ENCODE peak calls at places on chromosomes 4 and X, in ten cellular contexts. One of them, this sample, is unnamed.

GRCh38 chr4:67933038-67933437 is 30.3 kb downstream of the TMPRSS11A start:
- DNase-seq in mucosa of descending colon: no peak
- DNase-seq in lung: no peak
- DNase-seq in Peyer's patch: no peak
- DNase-seq in astrocyte: peak
- DNase-seq in AG10803: no peak
- DNase-seq in GM06990: no peak
- DNase-seq in stomach: no peak
- DNase-seq in WERI-Rb-1: no peak
- DNase-seq in HL-60: no peak
- DNase-seq in this sample: no peak

GRCh38 chr4:138344064-138344463 is 101.9 kb upstream of the SLC7A11 start:
- DNase-seq in GM06990: no peak
- DNase-seq in WERI-Rb-1: no peak
- DNase-seq in mucosa of descending colon: no peak
- DNase-seq in HL-60: peak
- DNase-seq in stomach: no peak
- DNase-seq in AG10803: no peak
- DNase-seq in Peyer's patch: no peak
- DNase-seq in astrocyte: no peak
- DNase-seq in lung: no peak
- DNase-seq in this sample: no peak

GRCh38 chr4:183950536-183950935 is 45.4 kb downstream of the STOX2 start:
- DNase-seq in stomach: no peak
- DNase-seq in WERI-Rb-1: no peak
- DNase-seq in lung: no peak
- DNase-seq in GM06990: no peak
- DNase-seq in astrocyte: no peak
- DNase-seq in HL-60: no peak
- DNase-seq in AG10803: no peak
- DNase-seq in mucosa of descending colon: no peak
- DNase-seq in Peyer's patch: no peak
- DNase-seq in this sample: peak

GRCh38 chrX:103616676-103617186 is 9.0 kb downstream of the TCEAL3 start:
- DNase-seq in HL-60: no peak
- DNase-seq in GM06990: no peak
- DNase-seq in astrocyte: no peak
- DNase-seq in mucosa of descending colon: no peak
- DNase-seq in Peyer's patch: no peak
- DNase-seq in AG10803: no peak
- DNase-seq in stomach: no peak
- DNase-seq in WERI-Rb-1: no peak
- DNase-seq in lung: no peak
- DNase-seq in this sample: no peak

GRCh38 chrX:19839770-19840254 is 47.6 kb downstream of the SH3KBP1 start:
- DNase-seq in WERI-Rb-1: no peak
- DNase-seq in AG10803: no peak
- DNase-seq in stomach: no peak
- DNase-seq in Peyer's patch: no peak
- DNase-seq in mucosa of descending colon: no peak
- DNase-seq in astrocyte: peak
- DNase-seq in lung: no peak
- DNase-seq in HL-60: no peak
- DNase-seq in GM06990: peak
- DNase-seq in this sample: no peak

GRCh38 chr4:108649863-108650211 is 562 bp upstream of the OSTC start:
- DNase-seq in HL-60: no peak
- DNase-seq in mucosa of descending colon: no peak
- DNase-seq in GM06990: no peak
- DNase-seq in stomach: no peak
- DNase-seq in WERI-Rb-1: no peak
- DNase-seq in astrocyte: no peak
- DNase-seq in Peyer's patch: no peak
- DNase-seq in AG10803: no peak
- DNase-seq in lung: no peak
- DNase-seq in this sample: no peak

GRCh38 chrX:6813836-6814370 is 279.0 kb upstream of the VCX3A start:
- DNase-seq in HL-60: no peak
- DNase-seq in astrocyte: no peak
- DNase-seq in Peyer's patch: no peak
- DNase-seq in WERI-Rb-1: no peak
- DNase-seq in stomach: no peak
- DNase-seq in mucosa of descending colon: no peak
- DNase-seq in AG10803: no peak
- DNase-seq in lung: no peak
- DNase-seq in GM06990: peak
- DNase-seq in this sample: no peak

GRCh38 chr4:27003602-27004238 is 143.1 kb downstream of the STIM2 start:
- DNase-seq in AG10803: no peak
- DNase-seq in mucosa of descending colon: no peak
- DNase-seq in stomach: no peak
- DNase-seq in GM06990: no peak
- DNase-seq in astrocyte: peak
- DNase-seq in Peyer's patch: no peak
- DNase-seq in WERI-Rb-1: no peak
- DNase-seq in HL-60: no peak
- DNase-seq in lung: no peak
- DNase-seq in this sample: no peak

GRCh38 chrX:72020788-72021187 is 110.1 kb downstream of the NHSL2 start:
- DNase-seq in HL-60: no peak
- DNase-seq in lung: no peak
- DNase-seq in Peyer's patch: peak
- DNase-seq in stomach: no peak
- DNase-seq in AG10803: no peak
- DNase-seq in astrocyte: no peak
- DNase-seq in GM06990: peak
- DNase-seq in WERI-Rb-1: no peak
- DNase-seq in mucosa of descending colon: no peak
- DNase-seq in this sample: no peak

GRCh38 chr4:3085948-3086670 is 11.6 kb downstream of the HTT start:
- DNase-seq in astrocyte: no peak
- DNase-seq in lung: no peak
- DNase-seq in AG10803: no peak
- DNase-seq in Peyer's patch: no peak
- DNase-seq in HL-60: no peak
- DNase-seq in GM06990: no peak
- DNase-seq in mucosa of descending colon: no peak
- DNase-seq in stomach: no peak
- DNase-seq in WERI-Rb-1: no peak
- DNase-seq in this sample: no peak

GRCh38 chr4:3082915-3083515 is 8.5 kb downstream of the HTT start:
- DNase-seq in stomach: no peak
- DNase-seq in mucosa of descending colon: no peak
- DNase-seq in HL-60: no peak
- DNase-seq in GM06990: no peak
- DNase-seq in Peyer's patch: no peak
- DNase-seq in AG10803: no peak
- DNase-seq in astrocyte: no peak
- DNase-seq in lung: no peak
- DNase-seq in WERI-Rb-1: no peak
- DNase-seq in this sample: no peak

GRCh38 chr4:3083732-3084131 is 9.3 kb downstream of the HTT start:
- DNase-seq in Peyer's patch: no peak
- DNase-seq in AG10803: no peak
- DNase-seq in astrocyte: no peak
- DNase-seq in WERI-Rb-1: no peak
- DNase-seq in mucosa of descending colon: no peak
- DNase-seq in HL-60: no peak
- DNase-seq in lung: no peak
- DNase-seq in stomach: no peak
- DNase-seq in GM06990: no peak
- DNase-seq in this sample: no peak

GRCh38 chr4:3091464-3091863 is 17.0 kb downstream of the HTT start:
- DNase-seq in stomach: no peak
- DNase-seq in WERI-Rb-1: no peak
- DNase-seq in AG10803: no peak
- DNase-seq in mucosa of descending colon: no peak
- DNase-seq in GM06990: no peak
- DNase-seq in HL-60: no peak
- DNase-seq in lung: no peak
- DNase-seq in astrocyte: no peak
- DNase-seq in Peyer's patch: no peak
- DNase-seq in this sample: no peak

GRCh38 chr4:3087398-3087797 is 12.9 kb downstream of the HTT start:
- DNase-seq in lung: no peak
- DNase-seq in mucosa of descending colon: no peak
- DNase-seq in HL-60: no peak
- DNase-seq in WERI-Rb-1: no peak
- DNase-seq in astrocyte: no peak
- DNase-seq in AG10803: no peak
- DNase-seq in Peyer's patch: no peak
- DNase-seq in GM06990: no peak
- DNase-seq in stomach: no peak
- DNase-seq in this sample: no peak
- TF ChIP-seq CTCF in lung: no peak
- TF ChIP-seq CTCF in mucosa of descending colon: no peak
- TF ChIP-seq CTCF in HL-60: no peak
- TF ChIP-seq CTCF in WERI-Rb-1: no peak
- TF ChIP-seq CTCF in astrocyte: no peak
- TF ChIP-seq CTCF in AG10803: no peak
- TF ChIP-seq CTCF in Peyer's patch: no peak
- TF ChIP-seq CTCF in GM06990: no peak
- TF ChIP-seq CTCF in stomach: no peak
- TF ChIP-seq CTCF in this sample: no peak

DNA sequence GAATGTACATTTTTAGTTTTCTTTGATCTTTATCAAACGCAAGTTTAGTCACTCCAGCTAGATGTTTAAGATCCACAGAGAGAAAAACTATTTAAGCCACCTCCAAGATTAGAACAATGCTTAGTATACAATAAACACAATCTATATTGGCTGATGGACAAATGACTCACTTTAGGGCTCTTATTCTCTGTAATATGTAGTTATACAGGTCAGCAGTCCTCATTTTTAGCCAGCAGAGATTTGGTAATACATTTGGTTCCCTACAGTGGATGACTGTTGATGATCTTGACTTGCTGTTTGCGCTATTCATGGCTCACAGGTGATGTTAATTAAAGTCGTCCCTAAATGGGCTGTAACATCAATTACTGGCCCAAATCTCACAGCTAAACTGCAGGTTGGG is 11.9 kb upstream of the DTHD1 start:
- DNase-seq in AG10803: no peak
- DNase-seq in WERI-Rb-1: no peak
- DNase-seq in mucosa of descending colon: no peak
- DNase-seq in lung: no peak
- DNase-seq in Peyer's patch: no peak
- DNase-seq in stomach: no peak
- DNase-seq in astrocyte: no peak
- DNase-seq in GM06990: no peak
- DNase-seq in HL-60: no peak
- DNase-seq in this sample: no peak
- TF ChIP-seq CTCF in AG10803: no peak
- TF ChIP-seq CTCF in WERI-Rb-1: no peak
- TF ChIP-seq CTCF in mucosa of descending colon: no peak
- TF ChIP-seq CTCF in lung: no peak
- TF ChIP-seq CTCF in Peyer's patch: no peak
- TF ChIP-seq CTCF in stomach: no peak
- TF ChIP-seq CTCF in astrocyte: no peak
- TF ChIP-seq CTCF in GM06990: no peak
- TF ChIP-seq CTCF in HL-60: no peak
- TF ChIP-seq CTCF in this sample: no peak

GRCh38 chrX:86322913-86323312 is 174.7 kb downstream of the DACH2 start:
- DNase-seq in stomach: no peak
- DNase-seq in lung: no peak
- DNase-seq in HL-60: no peak
- DNase-seq in GM06990: no peak
- DNase-seq in WERI-Rb-1: no peak
- DNase-seq in mucosa of descending colon: no peak
- DNase-seq in astrocyte: no peak
- DNase-seq in Peyer's patch: no peak
- DNase-seq in AG10803: no peak
- DNase-seq in this sample: no peak
- TF ChIP-seq CTCF in stomach: no peak
- TF ChIP-seq CTCF in lung: no peak
- TF ChIP-seq CTCF in HL-60: no peak
- TF ChIP-seq CTCF in GM06990: no peak
- TF ChIP-seq CTCF in WERI-Rb-1: no peak
- TF ChIP-seq CTCF in mucosa of descending colon: no peak
- TF ChIP-seq CTCF in astrocyte: no peak
- TF ChIP-seq CTCF in Peyer's patch: no peak
- TF ChIP-seq CTCF in AG10803: no peak
- TF ChIP-seq CTCF in this sample: no peak

DNA sequence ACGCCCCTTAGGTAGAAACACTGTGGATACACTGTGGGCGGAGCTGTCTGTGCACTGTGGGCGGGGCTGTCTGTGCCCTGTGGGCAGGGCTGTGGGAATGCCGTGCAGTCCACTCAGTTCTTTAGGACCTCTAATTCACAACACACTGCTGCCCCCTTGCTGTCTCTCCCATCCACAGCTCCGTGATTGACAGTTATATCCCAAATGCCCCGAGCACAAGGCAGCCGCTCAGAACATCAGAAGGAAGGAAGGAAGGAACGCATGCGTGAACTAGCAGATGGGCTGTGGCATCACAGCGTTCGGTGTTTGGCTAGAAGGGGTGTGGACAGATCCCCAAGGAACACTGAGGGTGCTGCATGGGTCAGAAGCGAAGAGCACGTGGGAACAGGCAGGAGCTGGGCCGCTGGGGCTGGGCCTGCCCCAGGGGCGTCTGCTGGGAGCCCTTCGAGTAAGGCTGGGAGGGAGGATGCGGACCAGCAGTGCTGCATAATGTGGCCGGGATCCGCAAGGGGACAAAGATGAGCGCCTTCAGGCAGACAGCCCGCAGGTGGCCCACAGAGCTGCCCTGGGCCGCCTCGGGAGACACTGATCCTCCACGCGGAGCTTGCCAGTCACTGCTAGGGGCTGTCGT is 29.8 kb downstream of the ACOX3 start:
- DNase-seq in HL-60: peak
- DNase-seq in WERI-Rb-1: peak
- DNase-seq in lung: peak
- DNase-seq in AG10803: peak
- DNase-seq in stomach: peak
- DNase-seq in Peyer's patch: peak
- DNase-seq in astrocyte: no peak
- DNase-seq in GM06990: no peak
- DNase-seq in mucosa of descending colon: peak
- DNase-seq in this sample: peak
- TF ChIP-seq CTCF in HL-60: no peak
- TF ChIP-seq CTCF in WERI-Rb-1: peak
- TF ChIP-seq CTCF in lung: no peak
- TF ChIP-seq CTCF in AG10803: peak
- TF ChIP-seq CTCF in stomach: peak
- TF ChIP-seq CTCF in Peyer's patch: no peak
- TF ChIP-seq CTCF in astrocyte: peak
- TF ChIP-seq CTCF in GM06990: no peak
- TF ChIP-seq CTCF in mucosa of descending colon: no peak
- TF ChIP-seq CTCF in this sample: peak